ENCODE peak calls at places on chromosomes 2 and 18, in five cellular contexts. G is fibroblast of lung, T is adipocyte, Z is fibroblast of pulmonary artery, I is fibroblast of the aortic adventitia. H is an unnamed sample.

GRCh38 chr18:79242246-79242645 is 153.5 kb upstream of the NFATC1 start:
- DNase-seq in G (peak), T (no peak), Z (no peak), I (no peak), H (no peak)

GRCh38 chr2:170554278-170554955 is 160.7 kb upstream of the SP5 start:
- DNase-seq in G (peak), T (peak), Z (peak), I (peak), H (peak)

GRCh38 chr2:45974762-45975408 is 322.3 kb upstream of the EPAS1 start:
- DNase-seq in G (no peak), T (no peak), Z (no peak), I (no peak), H (no peak)

GRCh38 chr2:184031402-184032147 is 566.8 kb upstream of the ZNF804A start:
- DNase-seq in G (no peak), T (no peak), Z (no peak), I (no peak), H (no peak)

GRCh38 chr2:23425886-23426283 is 40.9 kb downstream of the KLHL29 start:
- DNase-seq in G (peak), T (no peak), Z (no peak), I (no peak), H (peak)

GRCh38 chr2:120471166-120471565 is 125.2 kb downstream of the INHBB start:
- DNase-seq in G (no peak), T (no peak), Z (no peak), I (no peak), H (no peak)

GRCh38 chr2:88880441-88880953 is 189.0 kb downstream of the RPIA start:
- DNase-seq in G (peak), T (peak), Z (peak), I (peak), H (peak)

GRCh38 chr2:25086070-25086560 is 44.2 kb downstream of the EFR3B start:
- DNase-seq in G (no peak), T (no peak), Z (no peak), I (no peak), H (no peak)

GRCh38 chr2:75573145-75573878 is 12.6 kb upstream of the EVA1A start:
- DNase-seq in G (no peak), T (no peak), Z (no peak), I (no peak), H (no peak)

GRCh38 chr2:127576433-127577207 is 41.1 kb downstream of the MYO7B start:
- DNase-seq in G (peak), T (peak), Z (peak), I (peak), H (peak)

GRCh38 chr2:165903406-165903805 is 50.2 kb downstream of the TTC21B start:
- DNase-seq in G (no peak), T (no peak), Z (no peak), I (no peak), H (no peak)

GRCh38 chr18:12657048-12657848 is 659 bp downstream of the SPIRE1 start:
- DNase-seq in G (peak), T (peak), Z (peak), I (peak), H (peak)

GRCh38 chr2:109151519-109151918 is 22.5 kb downstream of the SH3RF3 start:
- DNase-seq in G (no peak), T (no peak), Z (no peak), I (no peak), H (no peak)

GRCh38 chr2:203059567-203059966 is 44.9 kb downstream of the NBEAL1 start:
- DNase-seq in G (no peak), T (no peak), Z (no peak), I (no peak), H (no peak)

GRCh38 chr2:25845843-25846505 is 32.3 kb downstream of the ASXL2 start:
- DNase-seq in G (peak), T (no peak), Z (no peak), I (peak), H (peak)

GRCh38 chr2:179946346-179946745 is 60.8 kb downstream of the CWC22 start:
- DNase-seq in G (no peak), T (no peak), Z (no peak), I (no peak), H (no peak)

GRCh38 chr2:19021100-19021476 is 337.3 kb downstream of the OSR1 start:
- DNase-seq in G (peak), T (peak), Z (peak), I (peak), H (peak)

GRCh38 chr2:118003396-118003824 is 10.5 kb downstream of the CCDC93 start:
- DNase-seq in G (peak), T (peak), Z (peak), I (peak), H (peak)

GRCh38 chr2:86562891-86563649 is at the start of gene CHMP3:
- DNase-seq in G (peak), T (peak), Z (peak), I (peak), H (peak)
- H3K4me3 ChIP-seq in G (peak), T (peak), Z (peak), I (peak), H (peak)

DNA sequence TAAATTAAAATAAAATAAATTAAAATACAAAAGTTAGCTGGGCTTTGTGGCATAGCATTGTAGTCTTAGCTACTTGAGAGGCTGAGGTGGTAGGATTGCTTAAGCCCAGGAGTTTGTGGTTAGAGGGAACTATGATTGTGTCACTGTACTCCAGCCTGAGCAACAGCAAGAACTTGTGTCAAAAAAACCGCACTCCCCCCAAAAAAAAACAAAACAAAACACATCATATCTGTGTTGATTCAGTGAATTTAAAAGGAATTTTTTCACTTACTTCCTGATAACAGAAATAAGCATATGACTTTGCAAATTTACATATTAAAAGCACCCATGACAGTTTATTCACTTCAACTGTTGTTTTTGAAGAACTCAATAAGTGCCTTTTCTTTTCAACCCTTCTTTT is 68.1 kb upstream of the PELI1 start:
- DNase-seq in G (peak), T (peak), Z (peak), I (peak), H (peak)
- H3K4me3 ChIP-seq in G (no peak), T (no peak), Z (no peak), I (no peak), H (no peak)

GRCh38 chr18:2573408-2573807 is 2.1 kb downstream of the NDC80 start:
- DNase-seq in G (no peak), T (no peak), Z (no peak), I (no peak), H (no peak)
- H3K4me3 ChIP-seq in G (peak), T (no peak), Z (peak), I (peak), H (peak)

GRCh38 chr2:217691920-217692666 is 310.7 kb downstream of the TNS1 start:
- DNase-seq in G (peak), T (peak), Z (peak), I (peak), H (peak)
- H3K4me3 ChIP-seq in G (no peak), T (no peak), Z (no peak), I (no peak), H (no peak)

GRCh38 chr2:144379891-144380311 is 140.0 kb downstream of the ZEB2 start:
- DNase-seq in G (no peak), T (no peak), Z (no peak), I (no peak), H (no peak)
- H3K4me3 ChIP-seq in G (peak), T (no peak), Z (no peak), I (no peak), H (no peak)

GRCh38 chr2:10042301-10043161 is 819 bp upstream of the KLF11 start:
- DNase-seq in G (peak), T (peak), Z (peak), I (peak), H (peak)

GRCh38 chr2:10043256-10043905 is at the start of gene KLF11:
- DNase-seq in G (peak), T (peak), Z (peak), I (peak), H (peak)

GRCh38 chr2:10041711-10042110 is 1.6 kb upstream of the KLF11 start:
- DNase-seq in G (no peak), T (no peak), Z (no peak), I (no peak), H (no peak)

GRCh38 chr2:10045561-10046355 is 2.4 kb downstream of the KLF11 start:
- DNase-seq in G (no peak), T (no peak), Z (no peak), I (peak), H (no peak)

GRCh38 chr2:10043906-10044601 is 704 bp downstream of the KLF11 start:
- DNase-seq in G (peak), T (peak), Z (peak), I (peak), H (peak)
- H3K4me3 ChIP-seq in G (peak), T (peak), Z (peak), I (peak), H (peak)

GRCh38 chr2:1613731-1614354 is 130.5 kb downstream of the PXDN start:
- DNase-seq in G (peak), T (peak), Z (peak), I (peak), H (peak)
- H3K4me3 ChIP-seq in G (no peak), T (no peak), Z (no peak), I (no peak), H (no peak)

DNA sequence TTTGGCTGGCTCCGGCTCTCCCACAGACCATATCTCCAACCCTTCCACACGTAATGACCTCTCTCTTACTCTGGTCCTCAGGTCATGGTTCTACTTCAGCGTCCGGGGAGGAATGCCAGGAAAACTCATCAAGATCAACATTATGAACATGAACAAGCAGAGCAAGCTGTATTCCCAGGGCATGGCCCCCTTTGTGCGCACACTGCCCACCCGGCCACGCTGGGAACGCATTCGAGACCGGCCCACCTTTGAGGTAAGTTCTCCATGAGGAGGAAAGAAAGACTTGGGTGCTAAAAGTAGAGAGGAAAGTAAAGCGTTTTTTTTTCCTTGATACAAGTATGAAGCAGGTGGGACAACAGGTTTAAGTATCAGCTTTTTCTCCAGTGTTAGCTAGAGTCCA is 1.9 kb downstream of the AGBL5 start:
- DNase-seq in G (no peak), T (no peak), Z (no peak), I (no peak), H (no peak)
- H3K4me3 ChIP-seq in G (no peak), T (no peak), Z (no peak), I (no peak), H (no peak)

GRCh38 chr2:68839260-68839833 is 31.9 kb downstream of the BMP10 start:
- DNase-seq in G (no peak), T (no peak), Z (peak), I (no peak), H (peak)
- H3K4me3 ChIP-seq in G (no peak), T (no peak), Z (no peak), I (no peak), H (no peak)